ENCODE peak calls at places on chromosome 18, in seven cellular contexts. P, F, G, S, J, H and O are unnamed samples.

GRCh38 chr18:64208531-64208930 is 59.6 kb upstream of the LINC00305 start:
- DNase-seq in J (no peak), P (no peak), S (no peak), G (no peak), F (no peak), H (no peak), O (peak)

GRCh38 chr18:44758821-44759624 is 78.3 kb downstream of the SETBP1 start:
- DNase-seq in J (no peak), H (no peak), G (no peak), P (no peak), S (no peak), F (no peak), O (no peak)

GRCh38 chr18:33231474-33232317 is 208.8 kb downstream of the CCDC178 start:
- DNase-seq in F (peak), J (no peak), S (peak), P (peak), G (peak), H (peak), O (peak)

GRCh38 chr18:61308009-61308408 is 25.2 kb upstream of the CDH20 start:
- DNase-seq in S (no peak), G (no peak), P (no peak), H (no peak), J (no peak), F (no peak), O (no peak)

GRCh38 chr18:53458944-53459580 is 765.4 kb downstream of the MBD2 start:
- DNase-seq in G (no peak), S (peak), J (peak), F (no peak), P (no peak), H (peak), O (peak)

GRCh38 chr18:31723998-31724711 is 36.5 kb downstream of the SLC25A52 start:
- DNase-seq in H (peak), J (no peak), P (peak), S (peak), F (no peak), G (peak), O (no peak)

GRCh38 chr18:42514522-42514921 is 559.5 kb downstream of the PIK3C3 start:
- DNase-seq in H (peak), G (no peak), F (no peak), J (no peak), S (peak), P (no peak), O (peak)

GRCh38 chr18:24976502-24976901 is 375.5 kb downstream of the ZNF521 start:
- DNase-seq in H (no peak), J (no peak), F (no peak), G (no peak), S (no peak), P (no peak), O (no peak)

GRCh38 chr18:73690222-73690621 is 457.4 kb downstream of the FBXO15 start:
- DNase-seq in G (no peak), P (no peak), J (no peak), F (no peak), S (no peak), H (no peak), O (no peak)

GRCh38 chr18:9763157-9763556 is 55.1 kb downstream of the RAB31 start:
- DNase-seq in J (no peak), P (no peak), F (no peak), G (no peak), H (no peak), S (no peak), O (no peak)

GRCh38 chr18:26438980-26439379 is 109.4 kb downstream of the KCTD1 start:
- DNase-seq in J (no peak), H (no peak), P (no peak), S (no peak), F (no peak), G (no peak), O (no peak)

GRCh38 chr18:26440644-26441043 is 107.7 kb downstream of the KCTD1 start:
- DNase-seq in F (no peak), J (no peak), P (no peak), G (no peak), S (peak), H (no peak), O (peak)

GRCh38 chr18:26439537-26439936 is 108.8 kb downstream of the KCTD1 start:
- DNase-seq in J (no peak), G (no peak), F (no peak), P (no peak), S (no peak), H (no peak), O (no peak)

GRCh38 chr18:26443853-26444252 is 104.5 kb downstream of the KCTD1 start:
- DNase-seq in G (no peak), P (no peak), S (no peak), H (no peak), J (no peak), F (no peak), O (no peak)

GRCh38 chr18:26442139-26442538 is 106.2 kb downstream of the KCTD1 start:
- DNase-seq in G (no peak), H (no peak), F (no peak), S (peak), P (no peak), J (no peak), O (no peak)
- TF ChIP-seq CTCF in G (no peak), H (no peak), F (no peak), S (no peak), P (no peak), J (no peak), O (no peak)

GRCh38 chr18:50111398-50111797 is 83.5 kb downstream of the MYO5B start:
- DNase-seq in G (no peak), H (no peak), F (no peak), P (no peak), S (no peak), J (no peak), O (peak)
- TF ChIP-seq CTCF in G (no peak), H (no peak), F (no peak), P (no peak), S (peak), J (no peak), O (peak)

GRCh38 chr18:12534820-12535219 is 123.1 kb downstream of the SPIRE1 start:
- DNase-seq in H (no peak), J (no peak), S (no peak), G (no peak), P (no peak), F (no peak), O (no peak)

GRCh38 chr18:12532661-12533060 is 124.9 kb downstream of the PRELID3A start:
- DNase-seq in H (no peak), F (no peak), P (no peak), J (no peak), G (no peak), S (no peak), O (no peak)

DNA sequence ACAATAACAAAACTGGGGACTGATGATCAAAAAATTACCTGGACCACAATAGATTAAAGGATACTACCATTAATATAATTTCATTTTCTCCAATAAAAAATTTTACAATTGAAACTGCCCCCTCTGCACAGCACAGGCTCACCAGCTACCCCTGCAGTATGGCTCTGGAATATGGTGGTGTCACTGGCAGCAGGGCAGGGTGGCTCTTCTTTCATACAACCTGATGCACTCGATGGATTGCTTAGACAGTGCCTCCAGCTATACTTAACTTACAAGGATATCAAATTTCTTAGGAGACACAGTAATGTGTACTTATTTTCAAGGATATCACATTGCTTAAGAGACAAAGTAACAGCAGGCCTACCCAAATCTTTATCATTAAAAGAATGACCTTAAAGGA is 124.0 kb downstream of the PRELID3A start:
- DNase-seq in F (peak), J (no peak), S (no peak), P (no peak), H (peak), G (no peak), O (peak)
- TF ChIP-seq CTCF in F (no peak), J (no peak), S (no peak), P (no peak), H (peak), G (no peak), O (no peak)

DNA sequence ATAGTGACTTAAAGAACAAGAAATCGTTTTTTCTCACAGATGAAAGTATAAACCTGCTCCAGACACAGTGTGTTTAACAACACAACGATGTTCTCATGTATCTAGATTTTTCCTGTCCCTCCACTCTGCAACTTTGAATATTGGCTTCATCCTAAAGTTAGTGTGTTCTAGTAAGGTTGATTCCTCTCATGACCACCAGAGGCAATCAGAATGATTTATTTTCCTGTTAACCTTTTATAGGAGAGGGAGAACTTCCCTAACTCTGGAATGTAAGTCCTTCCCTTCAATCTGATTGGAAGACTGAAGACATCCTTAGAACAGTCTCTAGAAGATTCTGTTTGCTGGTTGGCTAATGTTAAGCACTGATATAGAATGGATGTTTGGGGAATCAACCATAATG is 41.0 kb upstream of the TAF4B start:
- DNase-seq in P (no peak), G (no peak), H (peak), J (no peak), F (no peak), S (no peak), O (peak)
- TF ChIP-seq CTCF in P (peak), G (no peak), H (peak), J (no peak), F (no peak), S (peak), O (peak)

DNA sequence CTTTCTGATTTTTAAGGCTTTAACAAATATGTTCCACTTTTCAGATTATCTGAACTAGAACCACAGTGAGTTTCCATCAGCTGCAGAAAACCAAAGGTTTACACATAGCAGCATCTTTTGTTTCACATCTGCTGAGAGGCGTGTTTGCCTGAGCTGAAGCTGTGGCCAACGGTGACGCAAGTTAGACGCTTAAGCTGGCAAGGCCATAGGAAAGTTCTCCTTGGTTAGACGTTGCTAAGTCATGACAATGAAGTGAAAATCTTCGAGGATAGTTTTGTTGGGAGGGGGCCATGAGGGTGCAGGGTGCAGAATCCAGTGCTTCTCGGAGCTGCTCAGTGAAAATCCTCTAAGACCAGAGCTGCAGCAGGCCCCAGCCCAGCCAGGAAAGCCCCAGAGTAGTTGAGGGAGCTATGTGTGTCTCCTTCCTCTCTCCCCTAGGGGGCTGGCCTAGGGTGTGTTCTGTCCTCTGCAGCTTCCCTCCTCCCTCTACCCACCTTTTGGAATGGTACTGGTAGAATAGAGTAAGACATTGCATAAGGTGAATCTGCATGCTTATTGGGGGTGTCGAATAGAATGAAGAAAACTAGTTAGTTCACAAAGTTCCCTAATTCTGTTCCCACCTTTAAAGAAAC is 105.4 kb downstream of the FHOD3 start:
- DNase-seq in H (no peak), F (peak), S (peak), P (no peak), G (peak), J (no peak), O (no peak)
- TF ChIP-seq CTCF in H (no peak), F (no peak), S (no peak), P (no peak), G (no peak), J (no peak), O (no peak)

GRCh38 chr18:12857215-12857924 is 26.7 kb downstream of the PTPN2 start:
- DNase-seq in P (no peak), J (no peak), H (no peak), S (no peak), F (no peak), G (no peak), O (no peak)
- TF ChIP-seq CTCF in P (no peak), J (no peak), H (no peak), S (no peak), F (no peak), G (no peak), O (no peak)

GRCh38 chr18:23701544-23702064 is 12.4 kb downstream of the LAMA3 start:
- DNase-seq in S (no peak), P (no peak), H (no peak), F (no peak), J (no peak), G (no peak), O (no peak)
- TF ChIP-seq CTCF in S (no peak), P (no peak), H (no peak), F (no peak), J (no peak), G (no peak), O (no peak)

DNA sequence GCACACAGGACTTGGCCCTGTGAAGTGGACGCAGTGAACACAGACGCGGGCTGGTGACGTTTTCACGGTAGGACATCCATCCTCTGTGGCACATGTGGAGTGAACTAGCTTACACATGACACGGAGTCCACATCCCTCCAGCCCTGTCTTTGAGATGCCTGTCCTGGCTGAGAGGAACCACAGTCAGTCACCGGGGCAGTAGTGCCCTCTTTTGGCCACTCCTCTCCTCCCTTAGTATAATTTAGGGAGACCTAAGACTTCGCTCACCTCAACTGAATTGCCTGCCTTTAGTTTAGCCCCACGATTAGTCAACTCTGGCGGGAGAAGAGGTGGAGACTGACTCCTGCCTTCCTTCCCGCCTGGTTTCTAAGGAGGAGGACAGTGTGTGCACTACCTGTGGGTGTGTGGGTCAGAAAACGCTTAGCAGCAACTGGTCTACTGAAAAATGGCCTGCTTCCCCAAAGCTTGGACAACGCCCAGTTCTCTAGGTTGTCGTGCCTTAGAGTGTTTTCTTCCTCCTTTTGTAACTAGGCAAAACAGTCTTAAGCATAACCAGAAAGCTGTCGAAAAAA is 70.6 kb downstream of the MBP start:
- DNase-seq in P (no peak), S (no peak), H (peak), G (no peak), F (no peak), J (no peak), O (no peak)
- TF ChIP-seq CTCF in P (peak), S (no peak), H (peak), G (no peak), F (no peak), J (no peak), O (no peak)

DNA sequence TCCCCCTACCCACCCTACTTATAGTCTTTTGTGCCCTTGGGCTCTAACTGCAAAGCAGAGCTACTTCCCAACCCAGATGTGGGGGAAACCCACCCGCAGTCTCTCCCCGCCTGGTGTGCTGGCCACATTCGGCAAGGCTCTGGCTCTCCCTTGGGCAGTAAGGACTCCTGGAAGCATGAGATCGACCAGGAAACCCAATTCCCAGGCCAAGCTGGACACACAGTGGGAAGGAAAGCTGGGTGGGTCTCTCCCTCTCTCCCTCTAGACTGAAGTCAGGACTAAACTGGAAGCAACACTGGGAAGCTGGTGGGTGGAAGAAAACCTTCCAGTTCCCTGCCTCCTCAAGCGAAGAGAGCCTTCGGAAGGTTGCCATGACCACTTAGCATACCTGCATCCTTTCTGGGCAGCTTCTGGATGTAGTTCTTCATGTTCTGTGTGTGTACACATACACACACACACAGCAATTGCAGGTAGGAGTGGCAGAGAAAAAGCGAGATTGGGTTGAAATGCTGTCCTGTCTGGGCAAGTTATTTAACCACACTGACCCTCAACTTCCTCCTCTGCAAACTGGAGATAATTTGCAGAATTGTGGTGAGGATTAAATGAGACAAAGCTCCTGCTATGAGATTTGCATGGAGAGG is 33.9 kb downstream of the ZBTB7C start:
- DNase-seq in S (no peak), G (no peak), F (no peak), H (no peak), J (no peak), P (no peak), O (no peak)
- TF ChIP-seq CTCF in S (no peak), G (no peak), F (no peak), H (no peak), J (no peak), P (no peak), O (no peak)